ENCODE peak calls at places on chromosome 18, in ten cellular contexts. R is amniotic stem cell; Y is adrenal gland; C is activated CD4-positive, alpha-beta T cell treated with anti-CD3 and anti-CD28 coated beads, Interleukin-2, amount 50 U/mL, for 24 hours; I is stimulated activated CD4-positive, alpha-beta T cell treated with anti-CD3 and anti-CD28 coated beads, Interleukin-2, amount 100 ng/mL, for 48 hours; L is transverse colon; M is progenitor cell of endocrine pancreas; G is fibroblast of pulmonary artery; J is activated CD4-positive, CD25-positive, alpha-beta regulatory T cell; U is HL-60. O is an unnamed sample.

GRCh38 chr18:48850891-48851302 is 99.9 kb downstream of the SMAD7 start:
- DNase-seq in R (no peak), J (no peak), U (no peak), Y (no peak), I (no peak), C (no peak), M (no peak), G (peak), L (no peak), O (no peak)

GRCh38 chr18:24656044-24656443 is 195.6 kb downstream of the HRH4 start:
- DNase-seq in L (no peak), I (no peak), Y (no peak), C (no peak), M (no peak), J (no peak), U (no peak), G (no peak), R (no peak), O (no peak)

GRCh38 chr18:23257686-23258565 is 122.6 kb downstream of the CABLES1 start:
- DNase-seq in C (no peak), M (no peak), L (no peak), U (no peak), Y (no peak), R (no peak), I (no peak), J (no peak), G (peak), O (peak)

GRCh38 chr18:5302606-5303005 is 7.1 kb upstream of the ZBTB14 start:
- DNase-seq in C (no peak), G (no peak), J (no peak), M (no peak), R (no peak), L (no peak), Y (no peak), U (no peak), I (no peak), O (no peak)

GRCh38 chr18:27843783-27844415 is 333.0 kb downstream of the CDH2 start:
- DNase-seq in I (no peak), C (no peak), M (no peak), R (no peak), U (no peak), J (no peak), L (no peak), G (peak), Y (no peak), O (no peak)

GRCh38 chr18:48548404-48548771 is 9.6 kb downstream of the CTIF start:
- DNase-seq in G (peak), I (no peak), U (peak), L (no peak), M (no peak), R (no peak), Y (peak), J (no peak), C (no peak), O (peak)

GRCh38 chr18:35128675-35129074 is 87.5 kb downstream of the MAPRE2 start:
- DNase-seq in M (no peak), U (no peak), J (no peak), C (no peak), R (no peak), I (no peak), G (no peak), Y (no peak), L (no peak), O (no peak)

GRCh38 chr18:71116535-71116934 is 827.7 kb downstream of the SOCS6 start:
- DNase-seq in Y (peak), U (no peak), J (no peak), G (no peak), I (no peak), L (no peak), M (no peak), R (no peak), C (no peak), O (no peak)

GRCh38 chr18:76134631-76135030 is 360.4 kb downstream of the ZNF516 start:
- DNase-seq in U (peak), L (no peak), G (no peak), R (no peak), C (no peak), Y (no peak), J (no peak), M (no peak), I (no peak), O (no peak)

GRCh38 chr18:57116598-57117132 is 30.2 kb upstream of the BOD1L2 start:
- DNase-seq in G (no peak), M (no peak), C (no peak), L (no peak), J (no peak), I (no peak), U (no peak), Y (no peak), R (no peak), O (no peak)

GRCh38 chr18:67600781-67601180 is 84.3 kb upstream of the DSEL start:
- DNase-seq in G (peak), J (no peak), C (no peak), I (no peak), R (no peak), L (no peak), U (no peak), Y (no peak), M (no peak), O (no peak)

GRCh38 chr18:62073882-62074281 is 113.0 kb downstream of the PIGN start:
- DNase-seq in G (no peak), U (no peak), M (no peak), J (no peak), I (no peak), C (no peak), L (no peak), Y (no peak), R (no peak), O (no peak)

O was measured in GF-D8.